ENCODE peak calls at places on chromosomes 11 and 22, in eight cellular contexts. M is AG04449; T is CD4-positive, CD25-positive, alpha-beta regulatory T cell; X is kidney epithelial cell; R is CD8-positive, alpha-beta memory T cell; A is endodermal cell; P is mammary epithelial cell; B is OCI-LY7. W is an unnamed sample.

GRCh38 chr11:65899356-65900124 is 648 bp downstream of the FOSL1 start:
- DNase-seq in R (no peak), P (no peak), B (peak), X (no peak), A (peak), M (no peak), T (no peak), W (no peak)

GRCh38 chr11:35316161-35316560 is 103.2 kb downstream of the SLC1A2 start:
- DNase-seq in P (no peak), X (no peak), M (no peak), B (no peak), T (no peak), A (no peak), R (no peak), W (no peak)

GRCh38 chr11:43177938-43178337 is 133.9 kb upstream of the API5 start:
- DNase-seq in B (no peak), X (no peak), A (no peak), M (no peak), T (no peak), P (no peak), R (no peak), W (no peak)

GRCh38 chr11:123111465-123111864 is 49.5 kb upstream of the HSPA8 start:
- DNase-seq in A (no peak), T (peak), X (no peak), P (peak), M (no peak), B (peak), R (peak), W (no peak)

GRCh38 chr11:128948583-128948982 is 5.9 kb upstream of the TP53AIP1 start:
- DNase-seq in X (no peak), P (no peak), T (no peak), A (peak), M (no peak), R (no peak), B (no peak), W (no peak)

GRCh38 chr11:103622296-103622695 is 414.1 kb upstream of the DDI1 start:
- DNase-seq in X (no peak), P (no peak), T (no peak), M (no peak), R (no peak), B (no peak), A (no peak), W (no peak)

GRCh38 chr11:89119426-89119825 is 53.6 kb upstream of the GRM5 start:
- DNase-seq in T (no peak), X (no peak), P (no peak), R (no peak), A (no peak), M (no peak), B (no peak), W (peak)

GRCh38 chr11:121274332-121274991 is 18.1 kb upstream of the SC5D start:
- DNase-seq in X (no peak), P (peak), R (no peak), B (no peak), T (no peak), M (no peak), A (no peak), W (no peak)

GRCh38 chr11:111696556-111696955 is 69.6 kb downstream of the PPP2R1B start:
- DNase-seq in P (peak), X (no peak), A (no peak), B (no peak), T (no peak), R (no peak), M (no peak), W (no peak)

DNA sequence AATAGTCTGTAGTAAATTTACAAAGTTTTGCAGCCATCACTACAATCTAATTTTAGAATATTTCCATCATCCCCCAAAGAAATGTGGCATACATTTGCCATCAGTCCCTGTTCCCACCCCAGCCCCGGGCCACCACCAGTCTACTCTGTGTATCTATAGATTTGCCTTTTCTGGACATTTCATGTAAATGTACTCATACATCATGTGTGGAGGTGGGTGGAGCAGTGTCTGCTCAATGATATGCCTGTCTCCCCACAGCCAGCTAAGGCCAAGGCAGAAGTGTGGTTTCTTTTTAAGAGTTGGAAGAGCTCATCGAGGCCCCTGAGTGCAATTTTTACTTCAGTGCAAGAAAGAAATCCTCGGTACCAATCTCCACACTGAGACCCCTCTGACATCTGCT is 80.5 kb downstream of the TP53I11 start:
- DNase-seq in T (no peak), P (no peak), A (no peak), B (no peak), M (no peak), R (no peak), X (no peak), W (no peak)
- H3K4me3 ChIP-seq in T (no peak), P (no peak), A (no peak), B (no peak), M (no peak), R (no peak), X (no peak), W (no peak)

GRCh38 chr11:46392421-46393230 is 1.1 kb upstream of the CHRM4 start:
- DNase-seq in R (peak), P (peak), A (peak), M (no peak), X (no peak), T (peak), B (peak), W (peak)

GRCh38 chr11:46390331-46391171 is 1.0 kb downstream of the CHRM4 start:
- DNase-seq in B (no peak), P (no peak), A (peak), X (no peak), T (no peak), R (no peak), M (no peak), W (peak)

GRCh38 chr11:46391578-46392420 is at the start of gene CHRM4:
- DNase-seq in B (no peak), X (no peak), T (no peak), A (peak), M (no peak), P (peak), R (no peak), W (peak)

GRCh38 chr11:46389450-46390330 is 1.9 kb downstream of the CHRM4 start:
- DNase-seq in X (no peak), T (no peak), M (no peak), P (peak), R (no peak), B (peak), A (peak), W (peak)

GRCh38 chr11:46391186-46391577 is 394 bp downstream of the CHRM4 start:
- DNase-seq in M (no peak), B (no peak), R (no peak), X (no peak), P (no peak), T (no peak), A (no peak), W (no peak)
- H3K4me3 ChIP-seq in M (peak), B (no peak), R (no peak), X (peak), P (peak), T (no peak), A (no peak), W (peak)

DNA sequence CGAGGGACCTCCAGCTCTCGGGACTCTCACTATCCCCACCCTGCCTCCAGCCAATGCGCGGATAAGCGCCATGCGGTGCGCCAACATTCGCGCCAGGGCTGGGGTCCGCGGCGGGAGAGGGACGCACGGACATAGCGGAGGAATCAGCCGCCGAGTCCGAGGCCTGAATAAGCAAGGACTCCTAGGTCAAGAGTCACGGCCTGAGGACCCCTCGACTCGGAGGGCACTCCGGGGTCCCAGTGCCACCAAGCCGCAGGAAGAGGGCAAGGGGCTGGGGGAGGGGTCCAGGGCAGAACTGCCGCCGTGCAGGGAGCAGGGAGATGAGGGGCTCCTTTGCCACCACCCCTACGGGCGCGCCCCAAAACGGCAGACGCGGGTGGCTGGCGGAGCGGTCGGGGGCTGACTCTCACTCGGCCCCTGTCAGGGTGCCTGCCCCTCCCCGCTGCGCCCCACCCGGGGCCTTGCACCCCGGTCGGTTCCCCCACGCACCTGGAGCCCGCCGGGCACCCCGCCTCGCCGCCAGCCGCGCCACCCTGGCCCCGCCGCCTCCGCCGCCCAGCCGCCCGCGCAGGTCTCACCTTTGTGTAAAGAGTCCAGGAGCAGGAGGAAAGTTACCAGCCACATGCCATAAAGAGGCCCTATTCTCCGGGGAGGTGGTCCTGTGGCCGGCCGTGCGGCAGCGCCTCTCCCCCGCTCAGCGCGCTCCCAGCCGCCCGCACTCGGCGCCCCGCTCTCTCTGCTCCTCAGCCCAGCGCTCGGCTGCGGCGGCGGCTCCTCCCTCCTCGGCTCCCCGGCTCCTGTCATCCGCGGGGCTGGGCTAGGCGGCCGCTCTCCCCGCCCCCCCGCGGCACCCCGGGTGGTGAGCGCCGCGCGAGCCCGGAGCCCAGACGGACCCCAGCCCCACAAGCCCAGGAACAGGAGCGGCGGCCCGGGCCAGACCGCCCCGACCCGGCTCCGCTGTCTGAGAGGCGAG is at the start of gene DSCAML1:
- DNase-seq in R (no peak), T (peak), X (no peak), B (no peak), M (no peak), P (no peak), A (peak), W (no peak)
- H3K4me3 ChIP-seq in R (peak), T (no peak), X (peak), B (no peak), M (no peak), P (peak), A (peak), W (no peak)

GRCh38 chr22:21632237-21632895 is at the start of gene CCDC116:
- DNase-seq in T (peak), B (peak), X (no peak), R (peak), M (no peak), P (no peak), A (peak), W (peak)
- H3K4me3 ChIP-seq in T (no peak), B (peak), X (no peak), R (no peak), M (no peak), P (no peak), A (no peak), W (no peak)

GRCh38 chr11:55966391-55966790 is 3.4 kb downstream of the OR10AG1 start:
- DNase-seq in B (no peak), A (no peak), R (no peak), T (no peak), M (no peak), P (no peak), X (no peak), W (no peak)
- H3K4me3 ChIP-seq in B (no peak), A (no peak), R (no peak), T (no peak), M (no peak), P (no peak), X (no peak), W (no peak)

GRCh38 chr11:18526521-18527296 is at the start of gene TSG101:
- DNase-seq in A (peak), T (peak), M (peak), P (peak), R (peak), B (peak), X (peak), W (peak)

GRCh38 chr11:18524248-18524647 is 2.5 kb downstream of the TSG101 start:
- DNase-seq in B (no peak), X (no peak), A (no peak), M (no peak), T (no peak), R (no peak), P (no peak), W (no peak)

GRCh38 chr11:18527512-18527911 is 770 bp upstream of the TSG101 start:
- DNase-seq in R (peak), T (peak), X (peak), B (peak), P (peak), M (no peak), A (no peak), W (no peak)

GRCh38 chr11:18523079-18523478 is 3.7 kb downstream of the TSG101 start:
- DNase-seq in M (no peak), R (no peak), X (no peak), B (no peak), P (peak), A (no peak), T (no peak), W (no peak)

DNA sequence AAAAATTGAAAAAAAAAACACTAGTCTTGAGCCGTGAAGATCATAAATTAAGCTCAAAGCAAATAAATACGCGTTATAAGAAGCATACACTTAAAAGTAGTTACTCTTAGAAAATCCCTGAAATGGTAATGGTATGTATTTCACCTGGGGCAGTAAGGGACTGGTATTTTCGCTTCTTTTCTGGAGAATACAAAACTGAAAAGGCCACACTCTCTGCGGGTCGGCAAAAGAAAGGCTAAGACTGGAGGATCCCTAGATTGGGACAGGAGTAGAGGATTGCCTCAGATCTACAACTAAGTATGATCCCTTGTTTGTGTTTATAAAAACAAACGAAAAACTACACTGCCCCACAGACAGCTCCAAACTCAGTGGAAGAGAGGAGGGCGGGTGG is 617 bp downstream of the TSG101 start:
- DNase-seq in B (no peak), A (no peak), R (no peak), M (no peak), P (no peak), X (no peak), T (no peak), W (no peak)
- H3K4me3 ChIP-seq in B (peak), A (peak), R (peak), M (peak), P (peak), X (peak), T (peak), W (peak)

GRCh38 chr22:48345631-48346030 is 1482.0 kb downstream of the BRD1 start:
- DNase-seq in M (no peak), B (no peak), A (peak), X (no peak), P (no peak), T (no peak), R (no peak), W (no peak)
- H3K4me3 ChIP-seq in M (no peak), B (no peak), A (no peak), X (no peak), P (no peak), T (no peak), R (no peak), W (no peak)

DNA sequence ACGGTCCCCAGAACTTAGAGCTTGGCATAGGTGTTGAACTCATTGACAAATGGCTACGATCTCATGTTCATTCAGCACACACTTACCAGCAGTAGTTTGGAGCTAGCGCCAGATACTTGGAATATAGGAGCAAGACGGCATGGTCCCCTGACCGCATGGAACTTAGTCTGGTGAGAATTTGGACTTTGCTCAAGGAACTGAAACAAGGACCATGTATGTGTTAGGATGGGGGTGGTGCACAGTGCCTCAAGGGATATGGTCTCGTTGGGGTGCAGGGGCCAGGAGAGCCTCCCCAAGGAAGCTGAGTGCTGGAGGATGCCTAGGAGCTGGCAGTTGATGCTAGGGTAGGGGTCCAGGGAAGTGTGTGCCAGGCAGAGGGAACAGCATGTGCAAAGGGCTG is 119.2 kb downstream of the KIAA1671 start:
- DNase-seq in P (no peak), X (no peak), B (no peak), T (no peak), R (no peak), A (no peak), M (no peak), W (no peak)
- H3K4me3 ChIP-seq in P (no peak), X (no peak), B (no peak), T (no peak), R (no peak), A (no peak), M (no peak), W (no peak)

GRCh38 chr11:118305726-118306125 is 1.2 kb downstream of the CD3E start:
- DNase-seq in B (no peak), M (no peak), T (peak), P (no peak), A (no peak), X (no peak), R (peak), W (no peak)
- H3K4me3 ChIP-seq in B (no peak), M (no peak), T (peak), P (no peak), A (no peak), X (no peak), R (peak), W (no peak)

GRCh38 chr22:44276041-44276440 is 36.7 kb downstream of the SHISAL1 start:
- DNase-seq in T (no peak), B (no peak), P (no peak), A (peak), R (no peak), X (no peak), M (no peak), W (no peak)
- H3K4me3 ChIP-seq in T (no peak), B (no peak), P (no peak), A (no peak), R (no peak), X (no peak), M (no peak), W (no peak)

W was measured in HAP-1.